ENCODE peak calls at places on chromosomes 7 and 10, in five cellular contexts. P is right atrium auricular region; X is lung; S is brain microvascular endothelial cell; I is CD4-positive, CD25-positive, alpha-beta regulatory T cell. M is an unnamed sample.

GRCh38 chr10:116699049-116699782 is 43.1 kb downstream of the HSPA12A start:
- DNase-seq in P (no peak), X (no peak), S (no peak), I (no peak), M (no peak)

GRCh38 chr10:58647770-58648169 is 135.1 kb downstream of the BICC1 start:
- DNase-seq in P (no peak), X (no peak), S (no peak), I (no peak), M (no peak)

GRCh38 chr10:69321865-69322264 is 43.6 kb downstream of the HK1 start:
- DNase-seq in P (no peak), X (no peak), S (peak; percentile 25), I (no peak), M (no peak)

GRCh38 chr10:114489521-114490310 is 85.4 kb upstream of the AFAP1L2 start:
- DNase-seq in P (no peak), X (no peak), S (no peak), I (no peak), M (no peak)

GRCh38 chr7:122306320-122307227 is 2.0 kb upstream of the FEZF1 start:
- DNase-seq in P (no peak), X (no peak), S (no peak), I (no peak), M (no peak)

GRCh38 chr7:23347682-23348180 is 48.6 kb downstream of the MALSU1 start:
- DNase-seq in P (no peak), X (no peak), S (peak; percentile 74), I (no peak), M (no peak)

GRCh38 chr10:1094112-1095057 is 38.2 kb downstream of the WDR37 start:
- DNase-seq in P (no peak), X (no peak), S (no peak), I (no peak), M (no peak)

GRCh38 chr10:122192142-122192541 is 79.0 kb upstream of the BTBD16 start:
- DNase-seq in P (no peak), X (no peak), S (no peak), I (no peak), M (no peak)

GRCh38 chr10:17883621-17884020 is 68.1 kb upstream of the SLC39A12 start:
- DNase-seq in P (no peak), X (no peak), S (no peak), I (no peak), M (no peak)

GRCh38 chr7:74490546-74490945 is 36.8 kb downstream of the GTF2IRD1 start:
- DNase-seq in P (no peak), X (no peak), S (no peak), I (no peak), M (peak; percentile 57)

GRCh38 chr7:74494076-74494548 is 40.4 kb downstream of the GTF2IRD1 start:
- DNase-seq in P (no peak), X (no peak), S (no peak), I (no peak), M (no peak)

GRCh38 chr7:74496272-74496671 is 42.6 kb downstream of the GTF2IRD1 start:
- DNase-seq in P (no peak), X (no peak), S (no peak), I (no peak), M (no peak)

GRCh38 chr7:74495112-74495880 is 41.6 kb downstream of the GTF2IRD1 start:
- DNase-seq in P (no peak), X (no peak), S (no peak), I (no peak), M (peak; percentile 90)

GRCh38 chr7:74493295-74493694 is 39.6 kb downstream of the GTF2IRD1 start:
- DNase-seq in P (no peak), X (no peak), S (no peak), I (no peak), M (no peak)
- H3K27ac ChIP-seq in P (no peak overlapping the region), X (no peak overlapping the region), S (no peak overlapping the region), I (no peak overlapping the region), M (no peak overlapping the region)

GRCh38 chr10:35890970-35891330 is 248.9 kb upstream of the FZD8 start:
- DNase-seq in P (no peak), X (no peak), S (no peak), I (no peak), M (no peak)
- H3K27ac ChIP-seq in P (peak overlapping the region; percentile 19), X (no peak overlapping the region), S (no peak overlapping the region), I (no peak overlapping the region), M (no peak overlapping the region)

GRCh38 chr10:74075906-74076305 is 74.7 kb downstream of the AP3M1 start:
- DNase-seq in P (no peak), X (no peak), S (no peak), I (no peak), M (no peak)
- H3K27ac ChIP-seq in P (no peak overlapping the region), X (no peak overlapping the region), S (no peak overlapping the region), I (no peak overlapping the region), M (no peak overlapping the region)

DNA sequence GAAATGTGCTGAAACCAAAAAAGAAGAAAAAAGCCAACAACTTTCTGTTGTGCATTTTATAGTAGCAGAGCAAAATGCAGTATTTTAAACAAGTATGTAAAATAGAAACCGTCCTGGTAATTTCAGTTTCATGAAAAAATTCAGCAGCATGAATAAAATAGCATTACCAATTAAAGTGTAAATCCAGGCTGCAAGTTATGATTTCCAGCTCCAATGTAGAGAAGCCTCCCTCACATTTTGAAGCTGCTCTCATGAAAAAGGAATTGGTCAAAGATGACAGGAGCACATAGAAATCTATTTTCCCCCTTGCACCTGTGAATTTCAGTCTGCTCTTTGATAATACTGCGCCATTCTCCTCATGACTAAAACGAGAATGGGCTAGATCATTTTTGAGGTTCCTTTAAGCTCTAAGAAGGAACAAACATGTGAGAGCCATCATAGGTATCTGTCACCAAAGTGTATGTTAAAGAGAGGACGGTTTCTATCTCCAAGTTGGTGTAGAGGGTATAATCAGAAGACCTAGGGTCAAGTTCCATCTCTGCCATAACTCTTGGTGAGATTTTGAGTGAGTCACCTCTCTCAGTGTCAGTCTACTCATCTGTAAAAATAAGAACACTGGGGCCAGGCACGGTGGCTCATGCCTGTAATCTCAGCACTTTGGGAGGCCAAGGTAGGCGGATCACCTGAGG is 107.5 kb downstream of the MTPAP start:
- DNase-seq in P (no peak), X (no peak), S (no peak), I (no peak), M (no peak)
- H3K27ac ChIP-seq in P (no peak overlapping the region), X (no peak overlapping the region), S (no peak overlapping the region), I (no peak overlapping the region), M (no peak overlapping the region)

GRCh38 chr10:112393827-112394226 is 19.9 kb downstream of the ACSL5 start:
- DNase-seq in P (no peak), X (no peak), S (no peak), I (no peak), M (no peak)
- H3K27ac ChIP-seq in P (no peak overlapping the region), X (peak overlapping the region; percentile 46), S (no peak overlapping the region), I (no peak overlapping the region), M (no peak overlapping the region)

GRCh38 chr7:945556-946255 is 8.8 kb downstream of the ADAP1 start:
- DNase-seq in P (no peak), X (peak; percentile 90), S (no peak), I (no peak), M (peak; percentile 99)

GRCh38 chr7:947391-948210 is 6.9 kb downstream of the ADAP1 start:
- DNase-seq in P (no peak), X (no peak), S (no peak), I (no peak), M (no peak)

GRCh38 chr7:944744-945143 is 9.7 kb downstream of the ADAP1 start:
- DNase-seq in P (no peak), X (no peak), S (no peak), I (no peak), M (no peak)

GRCh38 chr7:945147-945555 is 9.3 kb downstream of the ADAP1 start:
- DNase-seq in P (no peak), X (no peak), S (no peak), I (no peak), M (peak; percentile 95)

GRCh38 chr7:946256-946996 is 8.1 kb downstream of the ADAP1 start:
- DNase-seq in P (no peak), X (no peak), S (no peak), I (no peak), M (no peak)
- H3K27ac ChIP-seq in P (no peak overlapping the region), X (peak overlapping the region; percentile 91), S (no peak overlapping the region), I (no peak overlapping the region), M (peak overlapping the region; percentile 99)

DNA sequence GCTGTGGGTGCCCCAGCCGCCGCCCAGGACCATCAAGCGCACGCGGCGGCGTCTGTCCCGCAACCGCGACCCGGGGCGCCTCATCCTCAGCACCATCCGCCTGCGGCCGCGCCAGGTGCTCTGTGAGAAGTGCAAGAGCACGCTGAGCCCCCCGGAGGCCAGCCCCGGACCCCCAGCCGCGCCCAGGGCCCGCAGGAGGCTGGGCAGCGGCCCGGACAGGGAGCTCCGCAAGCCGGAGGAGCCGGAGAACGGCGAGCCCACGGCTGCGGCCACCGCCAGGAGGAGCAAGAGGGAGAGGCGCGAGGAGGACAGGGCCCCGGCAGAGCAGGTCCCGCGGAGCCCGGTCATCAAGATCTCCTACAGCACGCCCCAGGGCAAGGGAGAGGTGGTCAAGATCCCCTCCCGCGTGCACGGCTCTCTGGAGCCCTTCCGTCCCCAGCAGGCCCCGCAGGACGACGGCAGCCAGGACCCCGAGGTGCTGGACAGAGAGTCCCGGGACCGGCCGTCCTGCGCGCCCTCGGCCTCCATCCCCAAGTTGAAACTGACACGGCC is 8.0 kb downstream of the PWWP2B start:
- DNase-seq in P (no peak), X (no peak), S (no peak), I (no peak), M (no peak)
- H3K27ac ChIP-seq in P (no peak overlapping the region), X (no peak overlapping the region), S (no peak overlapping the region), I (no peak overlapping the region), M (no peak overlapping the region)

DNA sequence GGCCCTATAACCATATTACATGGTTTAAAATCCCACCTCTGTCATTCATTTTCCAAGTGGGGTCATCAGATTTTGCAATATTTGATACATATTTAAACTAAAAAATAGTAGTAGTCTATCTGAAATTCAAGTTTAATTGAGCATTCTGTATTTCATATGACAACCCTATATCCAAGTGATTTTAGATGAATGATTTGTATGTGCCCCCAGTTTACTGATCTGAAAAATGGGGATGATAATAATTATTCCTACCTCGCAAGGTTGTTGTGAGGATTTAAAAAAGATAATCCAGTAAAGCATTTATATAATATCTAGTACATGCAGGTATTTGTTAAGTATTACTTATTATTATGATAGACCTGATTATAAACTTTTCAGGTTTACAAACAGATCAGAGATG is 84.6 kb downstream of the ARHGAP21 start:
- DNase-seq in P (no peak), X (no peak), S (no peak), I (no peak), M (no peak)
- H3K27ac ChIP-seq in P (no peak overlapping the region), X (no peak overlapping the region), S (no peak overlapping the region), I (no peak overlapping the region), M (no peak overlapping the region)

DNA sequence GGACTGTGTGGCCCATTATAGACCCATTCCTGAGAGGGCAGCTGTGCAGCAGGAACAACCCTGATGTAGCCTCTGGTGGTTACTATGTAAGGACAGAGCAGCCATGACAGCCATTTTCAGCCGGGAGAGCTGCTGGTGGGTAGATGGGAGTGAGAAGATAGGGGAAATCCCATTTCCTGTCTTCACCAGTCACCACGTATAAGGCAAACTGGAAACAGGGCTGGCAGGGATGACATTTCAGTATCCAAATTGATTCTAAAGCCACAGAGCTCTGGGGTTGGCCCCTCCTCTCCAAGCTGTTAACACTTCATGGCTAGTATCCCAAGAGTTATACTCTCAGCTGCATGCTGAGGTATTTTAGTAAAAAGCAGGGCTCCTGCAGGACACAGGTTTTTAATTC is 15.2 kb upstream of the FZD1 start:
- DNase-seq in P (no peak), X (no peak), S (no peak), I (no peak), M (no peak)
- H3K27ac ChIP-seq in P (no peak overlapping the region), X (no peak overlapping the region), S (no peak overlapping the region), I (no peak overlapping the region), M (no peak overlapping the region)